ENCODE peak calls at places on chromosome X, in eight cellular contexts. G is HCEC 1CT, R is mesenchymal stem cell, I is OCI-M1, F is cardiac fibroblast, U is neural crest cell, L is RCC 7860, Y is ureter. W is an unnamed sample.

GRCh38 chrX:57929373-57929772 is 19.1 kb upstream of the ZXDA start:
- DNase-seq in G (no peak), R (peak), I (peak), F (peak), U (no peak), L (no peak), Y (no peak), W (no peak)

GRCh38 chrX:100654256-100654655 is 10.3 kb downstream of the SRPX2 start:
- DNase-seq in G (peak), R (peak), I (peak), F (peak), U (no peak), L (no peak), Y (no peak), W (no peak)

GRCh38 chrX:154309041-154309775 is 13.6 kb downstream of the TKTL1 start:
- DNase-seq in G (no peak), R (no peak), I (no peak), F (no peak), U (no peak), L (no peak), Y (no peak), W (no peak)

GRCh38 chrX:17052776-17053175 is 106.3 kb downstream of the REPS2 start:
- DNase-seq in G (no peak), R (no peak), I (no peak), F (no peak), U (no peak), L (no peak), Y (no peak), W (no peak)

GRCh38 chrX:68579810-68580209 is 67.7 kb upstream of the STARD8 start:
- DNase-seq in G (no peak), R (no peak), I (no peak), F (no peak), U (no peak), L (no peak), Y (no peak), W (no peak)

GRCh38 chrX:41512394-41512793 is 65.3 kb downstream of the NYX start:
- DNase-seq in G (no peak), R (no peak), I (no peak), F (no peak), U (no peak), L (no peak), Y (no peak), W (no peak)

GRCh38 chrX:1521459-1521956 is 15.5 kb downstream of the P2RY8 start:
- DNase-seq in G (no peak), R (no peak), I (no peak), F (no peak), U (no peak), L (no peak), Y (peak), W (no peak)

GRCh38 chrX:1112321-1112720 is 100.1 kb downstream of the CRLF2 start:
- DNase-seq in G (no peak), R (no peak), I (no peak), F (no peak), U (no peak), L (no peak), Y (no peak), W (no peak)